ENCODE peak calls at places on chromosomes 16 and 17, in five cellular contexts. One of them, this sample, is unnamed.

GRCh38 chr16:67782567-67783352 is 23.6 kb downstream of the RANBP10 start:
- DNase-seq in neuronal stem cell: no peak
- DNase-seq in prostate gland: no peak
- DNase-seq in NCI-H460: no peak
- DNase-seq in GM23248: no peak
- DNase-seq in this sample: no peak

GRCh38 chr16:85326113-85326793 is 214.0 kb upstream of the CIBAR2 start:
- DNase-seq in neuronal stem cell: no peak
- DNase-seq in prostate gland: no peak
- DNase-seq in NCI-H460: no peak
- DNase-seq in GM23248: peak
- DNase-seq in this sample: peak

GRCh38 chr17:65254166-65254565 is 117.0 kb downstream of the RGS9 start:
- DNase-seq in neuronal stem cell: no peak
- DNase-seq in prostate gland: no peak
- DNase-seq in NCI-H460: no peak
- DNase-seq in GM23248: peak
- DNase-seq in this sample: peak

GRCh38 chr16:8943001-8943763 is 20.5 kb downstream of the USP7 start:
- DNase-seq in neuronal stem cell: no peak
- DNase-seq in prostate gland: no peak
- DNase-seq in NCI-H460: no peak
- DNase-seq in GM23248: no peak
- DNase-seq in this sample: no peak

GRCh38 chr17:40315206-40315605 is 6.2 kb downstream of the RARA start:
- DNase-seq in neuronal stem cell: no peak
- DNase-seq in prostate gland: no peak
- DNase-seq in NCI-H460: no peak
- DNase-seq in GM23248: no peak
- DNase-seq in this sample: no peak

GRCh38 chr17:60510031-60510430 is 16.0 kb downstream of the APPBP2 start:
- DNase-seq in neuronal stem cell: no peak
- DNase-seq in prostate gland: no peak
- DNase-seq in NCI-H460: no peak
- DNase-seq in GM23248: no peak
- DNase-seq in this sample: no peak

GRCh38 chr16:7284780-7285179 is 47.9 kb upstream of the RBFOX1 start:
- DNase-seq in neuronal stem cell: no peak
- DNase-seq in prostate gland: no peak
- DNase-seq in NCI-H460: no peak
- DNase-seq in GM23248: no peak
- DNase-seq in this sample: no peak

GRCh38 chr16:22216191-22216831 is 10.2 kb downstream of the EEF2K start:
- DNase-seq in neuronal stem cell: no peak
- DNase-seq in prostate gland: no peak
- DNase-seq in NCI-H460: no peak
- DNase-seq in GM23248: peak
- DNase-seq in this sample: no peak

GRCh38 chr16:12531937-12532336 is 271.8 kb downstream of the CPPED1 start:
- DNase-seq in neuronal stem cell: no peak
- DNase-seq in prostate gland: no peak
- DNase-seq in NCI-H460: no peak
- DNase-seq in GM23248: peak
- DNase-seq in this sample: no peak

GRCh38 chr17:49779730-49780220 is 8.7 kb upstream of the KAT7 start:
- DNase-seq in neuronal stem cell: no peak
- DNase-seq in prostate gland: no peak
- DNase-seq in NCI-H460: peak
- DNase-seq in GM23248: peak
- DNase-seq in this sample: peak

GRCh38 chr17:21542991-21543390 is 149.3 kb upstream of the KCNJ18 start:
- DNase-seq in neuronal stem cell: no peak
- DNase-seq in prostate gland: no peak
- DNase-seq in NCI-H460: no peak
- DNase-seq in GM23248: no peak
- DNase-seq in this sample: no peak

GRCh38 chr17:45431531-45432404 is 902 bp downstream of the ARHGAP27 start:
- DNase-seq in neuronal stem cell: no peak
- DNase-seq in prostate gland: peak
- DNase-seq in NCI-H460: peak
- DNase-seq in GM23248: peak
- DNase-seq in this sample: peak

GRCh38 chr16:2858245-2859025 is 465 bp upstream of the PRSS22 start:
- DNase-seq in neuronal stem cell: no peak
- DNase-seq in prostate gland: peak
- DNase-seq in NCI-H460: no peak
- DNase-seq in GM23248: no peak
- DNase-seq in this sample: no peak

GRCh38 chr17:33968350-33969044 is 286.6 kb upstream of the CCL2 start:
- DNase-seq in neuronal stem cell: no peak
- DNase-seq in prostate gland: no peak
- DNase-seq in NCI-H460: no peak
- DNase-seq in GM23248: peak
- DNase-seq in this sample: no peak

GRCh38 chr17:30831257-30831656 is 509 bp upstream of the ATAD5 start:
- DNase-seq in neuronal stem cell: no peak
- DNase-seq in prostate gland: no peak
- DNase-seq in NCI-H460: no peak
- DNase-seq in GM23248: peak
- DNase-seq in this sample: peak

GRCh38 chr17:68771867-68772515 is 170.8 kb upstream of the FAM20A start:
- DNase-seq in neuronal stem cell: peak
- DNase-seq in prostate gland: no peak
- DNase-seq in NCI-H460: peak
- DNase-seq in GM23248: peak
- DNase-seq in this sample: peak

GRCh38 chr16:86239381-86239780 is 270.9 kb upstream of the FOXF1 start:
- DNase-seq in neuronal stem cell: no peak
- DNase-seq in prostate gland: no peak
- DNase-seq in NCI-H460: no peak
- DNase-seq in GM23248: no peak
- DNase-seq in this sample: no peak

GRCh38 chr16:57604177-57604576 is 24.3 kb upstream of the ADGRG1 start:
- DNase-seq in neuronal stem cell: no peak
- DNase-seq in prostate gland: no peak
- DNase-seq in NCI-H460: no peak
- DNase-seq in GM23248: no peak
- DNase-seq in this sample: no peak

GRCh38 chr16:30394603-30395154 is 541 bp upstream of the ZNF48 start:
- DNase-seq in neuronal stem cell: peak
- DNase-seq in prostate gland: no peak
- DNase-seq in NCI-H460: no peak
- DNase-seq in GM23248: peak
- DNase-seq in this sample: peak